ENCODE peak calls at places on chromosome 1, in six cellular contexts. B is psoas muscle, N is cardiac fibroblast, F is H1, S is left ventricle myocardium inferior, A is cardiac muscle cell. X is an unnamed sample.

GRCh38 chr1:84571150-84571535 is 3.1 kb downstream of the CTBS start:
- DNase-seq in N (no peak), F (no peak), B (no peak), A (peak; percentile 3), S (no peak), X (no peak)

GRCh38 chr1:15429701-15430149 is 8.5 kb upstream of the CTRC start:
- DNase-seq in B (no peak), S (no peak), F (no peak), A (peak; percentile 36), N (no peak), X (no peak)

GRCh38 chr1:94927405-94928175 is 680 bp upstream of the CNN3 start:
- DNase-seq in B (no peak), A (peak; percentile 68), F (no peak), S (no peak), N (peak; percentile 67), X (no peak)

GRCh38 chr1:18597159-18598042 is 33.2 kb upstream of the PAX7 start:
- DNase-seq in A (peak; percentile 54), S (peak; percentile 46), F (peak; percentile 90), B (peak; percentile 51), N (peak; percentile 53), X (no peak)

GRCh38 chr1:17004466-17005364 is 7.0 kb downstream of the ATP13A2 start:
- DNase-seq in A (no peak), S (no peak), N (no peak), F (no peak), B (no peak), X (no peak)

GRCh38 chr1:48057249-48057648 is 60.1 kb upstream of the TRABD2B start:
- DNase-seq in F (no peak), N (no peak), S (no peak), A (no peak), B (no peak), X (no peak)

GRCh38 chr1:61757945-61758344 is 15.7 kb downstream of the PATJ start:
- DNase-seq in B (no peak), N (peak; percentile 59), F (no peak), S (no peak), A (peak; percentile 72), X (no peak)

GRCh38 chr1:39378377-39378776 is 113.1 kb upstream of the BMP8A start:
- DNase-seq in F (no peak), N (no peak), S (no peak), B (no peak), A (no peak), X (no peak)

GRCh38 chr1:93442276-93442675 is 5.6 kb upstream of the FNBP1L start:
- DNase-seq in S (no peak), N (peak; percentile 25), B (no peak), A (no peak), F (no peak), X (no peak)

GRCh38 chr1:91243171-91243570 is 161.5 kb downstream of the HFM1 start:
- DNase-seq in F (no peak), A (no peak), N (no peak), B (no peak), S (no peak), X (no peak)

GRCh38 chr1:156923565-156924477 is 3.4 kb downstream of the LRRC71 start:
- DNase-seq in S (no peak), B (no peak), A (no peak), N (no peak), F (peak; percentile 74), X (no peak)

GRCh38 chr1:117654485-117655219 is 48.8 kb downstream of the TENT5C start:
- DNase-seq in F (no peak), N (no peak), S (no peak), A (no peak), B (no peak), X (no peak)

GRCh38 chr1:220330265-220330664 is 58.0 kb upstream of the RAB3GAP2 start:
- DNase-seq in S (no peak), N (peak; percentile 53), F (no peak), A (peak; percentile 64), B (no peak), X (no peak)

GRCh38 chr1:203136409-203137042 is 9.0 kb downstream of the ADORA1 start:
- DNase-seq in F (no peak), A (no peak), B (no peak), N (no peak), S (no peak), X (no peak)

GRCh38 chr1:3192359-3192758 is 123.4 kb downstream of the PRDM16 start:
- DNase-seq in F (no peak), S (no peak), A (no peak), N (no peak), B (no peak), X (no peak)

GRCh38 chr1:173410133-173410793 is 66.9 kb upstream of the PRDX6 start:
- DNase-seq in N (peak; percentile 33), A (peak; percentile 33), F (no peak), S (no peak), B (no peak), X (no peak)

GRCh38 chr1:205294175-205294913 is 27.2 kb downstream of the NUAK2 start:
- DNase-seq in N (peak; percentile 90), A (peak; percentile 92), B (no peak), F (peak; percentile 56), S (no peak), X (no peak)

GRCh38 chr1:118317836-118318614 is 133.0 kb upstream of the SPAG17 start:
- DNase-seq in F (no peak), N (peak; percentile 8), S (no peak), A (peak; percentile 25), B (no peak), X (no peak)

GRCh38 chr1:40662864-40663263 is 2.6 kb downstream of the RIMS3 start:
- DNase-seq in S (no peak), N (no peak), A (peak; percentile 12), B (no peak), F (no peak), X (no peak)

GRCh38 chr1:203295796-203296195 is 9.5 kb upstream of the BTG2 start:
- DNase-seq in A (no peak), S (no peak), B (no peak), N (no peak), F (no peak), X (no peak)

GRCh38 chr1:160813215-160813614 is 17.2 kb downstream of the LY9 start:
- DNase-seq in A (peak; percentile 5), B (no peak), F (no peak), N (no peak), S (no peak), X (no peak)

GRCh38 chr1:162697140-162697895 is 65.1 kb downstream of the DDR2 start:
- DNase-seq in N (no peak), B (no peak), A (no peak), S (no peak), F (no peak), X (no peak)

GRCh38 chr1:217135987-217136894 is 413.0 kb upstream of the ESRRG start:
- DNase-seq in N (no peak), F (peak; percentile 64), A (no peak), S (no peak), B (no peak), X (no peak)

GRCh38 chr1:27152829-27153548 is 1.9 kb downstream of the SLC9A1 start:
- DNase-seq in A (no peak), S (no peak), N (no peak), F (no peak), B (no peak), X (no peak)

GRCh38 chr1:115069186-115069585 is 20.1 kb downstream of the TSPAN2 start:
- DNase-seq in A (no peak), S (no peak), B (no peak), F (no peak), N (no peak), X (no peak)
- TF ChIP-seq CTCF in A (no peak), S (no peak), B (no peak), F (no peak), N (no peak), X (no peak)

GRCh38 chr1:109255673-109256072 is 6.3 kb downstream of the CELSR2 start:
- DNase-seq in B (no peak), S (no peak), F (no peak), N (no peak), A (no peak), X (no peak)

GRCh38 chr1:109256085-109256484 is 6.7 kb downstream of the CELSR2 start:
- DNase-seq in S (no peak), N (no peak), F (no peak), B (no peak), A (no peak), X (no peak)

GRCh38 chr1:109253803-109254620 is 4.7 kb downstream of the CELSR2 start:
- DNase-seq in N (peak; percentile 38), A (peak; percentile 35), F (no peak), B (no peak), S (no peak), X (no peak)

GRCh38 chr1:109254621-109255096 is 5.3 kb downstream of the CELSR2 start:
- DNase-seq in F (no peak), N (no peak), A (no peak), B (no peak), S (no peak), X (no peak)

DNA sequence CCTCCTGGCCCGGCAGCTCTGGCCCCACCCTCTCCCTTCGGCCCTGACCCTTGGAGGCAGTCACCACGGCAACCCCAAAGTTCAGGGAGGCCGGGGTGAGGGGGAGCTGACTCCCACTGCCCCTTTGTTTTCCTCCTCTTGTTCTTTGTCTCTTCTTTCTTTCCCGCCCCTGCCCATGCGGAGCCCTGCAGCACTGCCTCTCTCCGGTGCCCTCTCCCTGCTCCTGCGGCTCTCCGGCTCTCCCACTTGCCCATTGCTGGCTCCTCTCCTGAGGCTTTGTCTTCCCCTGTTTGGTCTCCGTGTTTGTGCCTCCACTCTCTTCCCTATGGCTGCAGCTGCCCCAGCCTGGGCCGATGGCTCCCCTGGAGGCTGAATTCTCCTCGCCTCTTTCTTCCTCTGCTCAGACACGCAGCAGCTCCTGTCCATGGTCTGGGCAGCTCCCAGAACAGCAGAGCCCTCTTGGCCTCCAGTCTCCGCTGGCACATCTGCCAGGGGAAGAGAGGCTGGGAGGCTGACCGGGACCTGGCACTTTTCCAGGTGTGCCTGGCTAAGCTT is 5.8 kb downstream of the CELSR2 start:
- DNase-seq in N (no peak), S (no peak), A (peak; percentile 8), B (no peak), F (no peak), X (no peak)
- TF ChIP-seq CTCF in N (peak; percentile 20), S (no peak), A (peak; percentile 6), B (no peak), F (no peak), X (no peak)

GRCh38 chr1:25117233-25117823 is 115.0 kb downstream of the SYF2 start:
- DNase-seq in N (no peak), S (no peak), F (peak; percentile 77), B (no peak), A (no peak), X (no peak)
- TF ChIP-seq CTCF in N (peak; percentile 22), S (no peak), F (peak; percentile 84), B (no peak), A (no peak), X (no peak)

DNA sequence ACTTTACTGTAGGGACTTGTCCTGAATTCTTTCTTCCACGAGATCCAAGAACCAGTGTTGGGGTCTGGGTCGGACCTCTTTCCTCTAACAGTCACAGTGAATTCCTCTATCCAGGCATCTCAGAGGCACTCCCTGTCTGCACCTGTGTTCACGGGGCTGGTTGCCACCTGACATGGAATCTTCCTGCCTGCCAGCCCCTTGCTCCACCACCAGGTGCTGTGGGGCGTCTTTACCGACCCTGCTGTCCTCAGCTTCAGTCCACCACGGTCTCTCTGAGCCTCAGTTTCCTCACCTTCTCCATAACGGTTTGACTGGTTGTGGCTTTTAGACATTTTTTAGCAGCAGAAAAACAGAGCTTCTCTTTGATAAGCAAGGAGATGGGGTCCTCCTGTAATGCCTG is 62.7 kb downstream of the SDC3 start:
- DNase-seq in A (no peak), F (no peak), N (no peak), S (no peak), B (no peak), X (no peak)
- TF ChIP-seq CTCF in A (no peak), F (peak; percentile 70), N (no peak), S (no peak), B (no peak), X (no peak)

X was measured in D721Med.